ENCODE peak calls at places on chromosomes 1 and 21, in nine cellular contexts. E is endothelial cell; N is AG04449; I is CD4-positive, alpha-beta T cell; F is heart left ventricle; X is cardiac fibroblast; O is GM12865; L is BE2C; U is GM06990. C is an unnamed sample.

GRCh38 chr1:156862602-156863599 is 2.2 kb downstream of the NTRK1 start:
- DNase-seq in X (no peak), L (no peak), F (no peak), E (no peak), O (peak), I (no peak), N (no peak), U (no peak), C (no peak)

GRCh38 chr1:222335586-222335985 is 212.3 kb downstream of the HHIPL2 start:
- DNase-seq in F (no peak), E (no peak), O (no peak), N (no peak), U (no peak), I (no peak), X (no peak), L (no peak), C (no peak)

GRCh38 chr1:56967900-56968832 is 2.4 kb upstream of the C8B start:
- DNase-seq in N (no peak), I (no peak), O (peak), L (peak), U (no peak), F (no peak), E (peak), X (peak), C (no peak)

GRCh38 chr1:160377585-160378206 is 10.8 kb downstream of the NHLH1 start:
- DNase-seq in L (no peak), O (no peak), F (no peak), E (no peak), N (peak), X (no peak), U (no peak), I (no peak), C (no peak)

GRCh38 chr1:32741417-32742131 is 39.0 kb upstream of the SYNC start:
- DNase-seq in E (peak), N (no peak), F (no peak), U (no peak), I (no peak), L (no peak), O (no peak), X (no peak), C (no peak)

GRCh38 chr21:16590186-16590585 is 860.4 kb downstream of the USP25 start:
- DNase-seq in E (no peak), N (no peak), L (no peak), U (no peak), I (no peak), O (no peak), F (no peak), X (no peak), C (no peak)

GRCh38 chr1:184557423-184558347 is 170.9 kb downstream of the C1orf21 start:
- DNase-seq in U (no peak), L (no peak), I (no peak), N (no peak), F (no peak), X (no peak), E (no peak), O (peak), C (no peak)

GRCh38 chr1:153612755-153613331 is at the start of gene S100A16:
- DNase-seq in I (no peak), X (peak), L (no peak), E (no peak), U (no peak), O (no peak), N (no peak), F (peak), C (no peak)

GRCh38 chr1:187680823-187681222 is 852.1 kb downstream of the PLA2G4A start:
- DNase-seq in O (no peak), F (no peak), L (no peak), U (no peak), E (no peak), I (no peak), N (peak), X (peak), C (no peak)

GRCh38 chr1:204627436-204627835 is 58.1 kb downstream of the LRRN2 start:
- DNase-seq in N (no peak), L (no peak), U (no peak), X (no peak), O (no peak), I (no peak), F (no peak), E (no peak), C (no peak)

GRCh38 chr21:16011719-16012118 is 281.9 kb downstream of the USP25 start:
- DNase-seq in N (no peak), U (no peak), I (no peak), E (no peak), O (no peak), L (no peak), F (no peak), X (no peak), C (no peak)

GRCh38 chr1:23475134-23475628 is 8.8 kb downstream of the ASAP3 start:
- DNase-seq in X (peak), U (no peak), F (no peak), O (no peak), N (peak), L (no peak), E (no peak), I (no peak), C (peak)

GRCh38 chr1:36109041-36109679 is 15.9 kb downstream of the COL8A2 start:
- DNase-seq in E (no peak), F (no peak), O (no peak), I (peak), X (peak), L (no peak), N (no peak), U (no peak), C (no peak)

GRCh38 chr1:100523038-100523649 is 14.8 kb upstream of the GPR88 start:
- DNase-seq in X (no peak), E (no peak), F (no peak), L (no peak), N (no peak), U (no peak), O (peak), I (no peak), C (no peak)
- TF ChIP-seq CTCF in X (no peak), E (no peak), F (no peak), L (no peak), N (no peak), U (no peak), O (no peak), I (no peak), C (no peak)

GRCh38 chr1:158969166-158969565 is 37.8 kb downstream of the PYHIN1 start:
- DNase-seq in O (no peak), E (no peak), X (no peak), F (no peak), U (no peak), N (no peak), I (no peak), L (no peak), C (no peak)

GRCh38 chr1:158969855-158970254 is 38.5 kb downstream of the PYHIN1 start:
- DNase-seq in N (no peak), F (no peak), L (no peak), U (no peak), E (no peak), O (no peak), I (no peak), X (no peak), C (no peak)

GRCh38 chr1:158978730-158979129 is 31.0 kb upstream of the IFI16 start:
- DNase-seq in N (no peak), U (no peak), E (no peak), X (no peak), F (no peak), O (no peak), L (no peak), I (no peak), C (no peak)

DNA sequence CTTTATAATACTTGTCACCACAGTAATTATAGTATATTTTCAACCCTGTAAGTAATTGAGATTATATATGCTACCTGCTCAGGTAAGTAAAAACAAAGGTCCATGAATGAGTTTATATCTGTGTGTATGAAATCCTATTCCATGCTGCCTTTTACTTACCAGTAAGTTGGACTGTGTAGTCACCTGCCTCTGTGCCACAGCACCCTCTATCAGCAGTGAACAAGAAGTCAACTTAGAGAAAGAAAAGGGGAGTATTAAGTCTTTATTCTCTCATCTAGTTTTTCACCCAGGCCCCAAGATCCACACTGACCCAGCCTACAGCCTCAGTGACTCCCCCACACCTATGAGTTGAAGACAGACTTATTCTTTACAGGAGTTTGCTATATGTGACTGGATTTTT is 36.9 kb upstream of the IFI16 start:
- DNase-seq in F (no peak), X (peak), L (no peak), E (peak), I (no peak), O (peak), U (no peak), N (no peak), C (no peak)
- TF ChIP-seq CTCF in F (no peak), X (no peak), L (no peak), E (no peak), I (no peak), O (peak), U (peak), N (no peak), C (no peak)

GRCh38 chr1:15957221-15958090 is 18.4 kb downstream of the ZBTB17 start:
- DNase-seq in L (no peak), E (peak), I (no peak), N (no peak), X (no peak), F (no peak), U (no peak), O (no peak), C (no peak)
- TF ChIP-seq CTCF in L (no peak), E (peak), I (no peak), N (peak), X (peak), F (no peak), U (no peak), O (peak), C (peak)

GRCh38 chr1:100109554-100110066 is 23.1 kb downstream of the SASS6 start:
- DNase-seq in F (no peak), I (no peak), N (no peak), U (no peak), L (no peak), X (no peak), O (no peak), E (no peak), C (no peak)

DNA sequence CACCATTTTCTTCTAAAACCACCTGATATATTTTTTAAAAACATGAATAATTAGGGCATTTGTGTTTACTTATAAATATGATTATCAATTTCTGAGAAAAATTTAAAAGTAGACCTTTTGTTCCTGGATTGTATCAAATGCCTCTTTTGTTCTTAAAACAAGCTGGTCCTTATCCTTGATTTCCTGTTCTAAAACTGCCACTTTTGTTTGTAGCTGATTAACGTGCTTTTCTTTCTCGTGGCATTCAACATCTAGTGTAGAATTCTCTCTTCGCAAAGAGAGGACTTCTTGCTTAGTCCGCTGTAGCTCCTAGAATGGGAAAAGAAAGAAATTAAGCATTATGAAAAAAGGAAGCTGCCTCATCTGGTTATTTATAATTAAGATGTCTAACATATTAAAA is 25.0 kb downstream of the SASS6 start:
- DNase-seq in X (no peak), E (no peak), I (no peak), F (no peak), L (no peak), N (no peak), O (no peak), U (no peak), C (no peak)
- TF ChIP-seq CTCF in X (no peak), E (no peak), I (no peak), F (no peak), L (no peak), N (no peak), O (no peak), U (no peak), C (no peak)

C was measured in HFF-Myc.